ENCODE peak calls at places on chromosomes 3 and 15, in six cellular contexts. V is fibroblast of lung, A is mammary epithelial cell, H is IMR-90, O is Karpas-422, F is HCT116. Y is an unnamed sample.

GRCh38 chr15:25249236-25250010 is 189.4 kb downstream of the UBE3A start:
- DNase-seq in H (no peak), O (no peak), V (no peak), A (no peak), F (no peak), Y (peak)

GRCh38 chr15:75138016-75138999 is 63.4 kb upstream of the C15orf39 start:
- DNase-seq in O (no peak), H (peak), F (no peak), V (no peak), A (no peak), Y (peak)

GRCh38 chr15:73985101-73985873 is 6.8 kb downstream of the STOML1 start:
- DNase-seq in A (peak), F (no peak), O (no peak), V (peak), H (peak), Y (no peak)

GRCh38 chr3:152097770-152098169 is 171.0 kb upstream of the MBNL1 start:
- DNase-seq in F (no peak), V (no peak), O (no peak), A (no peak), H (no peak), Y (no peak)

GRCh38 chr3:158809642-158810041 is 7.8 kb downstream of the MFSD1 start:
- DNase-seq in F (no peak), H (peak), A (no peak), O (no peak), V (no peak), Y (no peak)

GRCh38 chr3:183182732-183183610 is 20.4 kb upstream of the LAMP3 start:
- DNase-seq in O (no peak), A (no peak), F (no peak), H (no peak), V (peak), Y (peak)

GRCh38 chr3:6861989-6862879 is 1.3 kb downstream of the GRM7 start:
- DNase-seq in H (no peak), A (no peak), V (no peak), F (no peak), O (no peak), Y (peak)

GRCh38 chr3:108125550-108126071 is 34.8 kb upstream of the CD47 start:
- DNase-seq in O (peak), F (no peak), V (no peak), A (no peak), H (no peak), Y (no peak)

GRCh38 chr3:138132239-138132638 is at the start of gene A4GNT:
- DNase-seq in O (no peak), H (no peak), V (no peak), A (no peak), F (no peak), Y (no peak)

GRCh38 chr15:74179101-74179841 is 5.8 kb downstream of the ISLR start:
- DNase-seq in V (peak), A (peak), F (no peak), O (no peak), H (peak), Y (no peak)

GRCh38 chr15:71997691-71998090 is 120.3 kb downstream of the MYO9A start:
- DNase-seq in H (no peak), A (peak), O (no peak), V (no peak), F (no peak), Y (no peak)

GRCh38 chr3:16102187-16102561 is 72.3 kb upstream of the GALNT15 start:
- DNase-seq in H (no peak), O (no peak), F (no peak), V (no peak), A (no peak), Y (no peak)

GRCh38 chr3:127618891-127619290 is 10.1 kb upstream of the PODXL2 start:
- DNase-seq in H (no peak), O (no peak), F (no peak), A (no peak), V (no peak), Y (no peak)

GRCh38 chr3:134933997-134934396 is 138.9 kb downstream of the EPHB1 start:
- DNase-seq in O (no peak), V (no peak), H (no peak), A (no peak), F (no peak), Y (no peak)

GRCh38 chr15:68843425-68844311 is 23.0 kb upstream of the ANP32A start:
- DNase-seq in H (no peak), A (no peak), F (no peak), O (no peak), V (peak), Y (peak)

GRCh38 chr3:11211531-11212300 is 57.4 kb downstream of the HRH1 start:
- DNase-seq in V (peak), H (peak), O (no peak), F (no peak), A (no peak), Y (no peak)

GRCh38 chr15:67120839-67121540 is 55.6 kb downstream of the SMAD3 start:
- DNase-seq in A (peak), F (no peak), V (peak), H (peak), O (no peak), Y (no peak)

GRCh38 chr15:46502668-46503067 is 867.8 kb downstream of the SQOR start:
- DNase-seq in F (no peak), V (no peak), O (no peak), H (no peak), A (no peak), Y (no peak)

GRCh38 chr3:74443102-74443501 is 171.4 kb downstream of the CNTN3 start:
- DNase-seq in O (no peak), H (peak), V (no peak), F (no peak), A (peak), Y (no peak)

GRCh38 chr15:71575474-71576045 is 234.8 kb upstream of the NR2E3 start:
- DNase-seq in F (no peak), O (peak), A (no peak), V (peak), H (no peak), Y (no peak)

GRCh38 chr15:47616876-47617275 is 100.4 kb upstream of the SEMA6D start:
- DNase-seq in V (no peak), A (no peak), O (no peak), F (no peak), H (no peak), Y (no peak)

GRCh38 chr3:73029321-73029796 is 32.1 kb upstream of the EBLN2 start:
- DNase-seq in F (no peak), V (peak), O (no peak), A (peak), H (peak), Y (no peak)

GRCh38 chr15:32676095-32676643 is 34.7 kb downstream of the SCG5 start:
- DNase-seq in H (no peak), V (no peak), A (no peak), F (no peak), O (no peak), Y (no peak)

GRCh38 chr3:196969001-196969659 is 497 bp upstream of the PIGZ start:
- DNase-seq in A (peak), O (peak), H (no peak), F (no peak), V (no peak), Y (peak)

GRCh38 chr15:53473886-53474285 is 285.6 kb downstream of the WDR72 start:
- DNase-seq in O (no peak), F (no peak), A (no peak), V (no peak), H (no peak), Y (no peak)

GRCh38 chr3:46845860-46846623 is 17.2 kb downstream of the MYL3 start:
- DNase-seq in F (no peak), A (peak), V (peak), O (peak), H (peak), Y (peak)

GRCh38 chr15:62706361-62706760 is 336.2 kb upstream of the TPM1 start:
- DNase-seq in V (peak), A (peak), H (no peak), O (no peak), F (no peak), Y (no peak)

GRCh38 chr15:70362911-70363310 is 265.2 kb upstream of the TLE3 start:
- DNase-seq in O (peak), F (peak), V (peak), H (peak), A (no peak), Y (peak)

GRCh38 chr3:4633078-4634004 is 140.2 kb downstream of the ITPR1 start:
- DNase-seq in A (peak), F (peak), H (peak), O (peak), V (peak), Y (no peak)

GRCh38 chr3:138450181-138450580 is 15.8 kb downstream of the ESYT3 start:
- DNase-seq in H (no peak), A (no peak), V (no peak), F (no peak), O (no peak), Y (no peak)

GRCh38 chr3:139564290-139564861 is 24.8 kb upstream of the RBP1 start:
- DNase-seq in O (no peak), H (no peak), V (peak), F (peak), A (no peak), Y (peak)

GRCh38 chr3:187531831-187532230 is 138.4 kb downstream of the SST start:
- DNase-seq in A (no peak), V (no peak), O (no peak), H (no peak), F (no peak), Y (no peak)

GRCh38 chr3:157130881-157131251 is 29.1 kb downstream of the CCNL1 start:
- DNase-seq in H (no peak), F (no peak), A (no peak), V (no peak), O (no peak), Y (peak)

GRCh38 chr3:157129782-157130137 is 30.2 kb downstream of the CCNL1 start:
- DNase-seq in V (no peak), H (no peak), A (peak), F (peak), O (no peak), Y (peak)

GRCh38 chr3:157131861-157132260 is 28.1 kb downstream of the CCNL1 start:
- DNase-seq in F (no peak), O (no peak), A (peak), V (no peak), H (peak), Y (no peak)

GRCh38 chr3:157128771-157129671 is 30.9 kb downstream of the CCNL1 start:
- DNase-seq in A (peak), H (peak), F (peak), V (no peak), O (no peak), Y (peak)

GRCh38 chr3:157130138-157130880 is 29.6 kb downstream of the CCNL1 start:
- DNase-seq in O (no peak), A (peak), F (peak), V (peak), H (peak), Y (peak)
- H3K9ac ChIP-seq in O (no peak), A (peak), F (peak), V (no peak), H (no peak), Y (peak)

DNA sequence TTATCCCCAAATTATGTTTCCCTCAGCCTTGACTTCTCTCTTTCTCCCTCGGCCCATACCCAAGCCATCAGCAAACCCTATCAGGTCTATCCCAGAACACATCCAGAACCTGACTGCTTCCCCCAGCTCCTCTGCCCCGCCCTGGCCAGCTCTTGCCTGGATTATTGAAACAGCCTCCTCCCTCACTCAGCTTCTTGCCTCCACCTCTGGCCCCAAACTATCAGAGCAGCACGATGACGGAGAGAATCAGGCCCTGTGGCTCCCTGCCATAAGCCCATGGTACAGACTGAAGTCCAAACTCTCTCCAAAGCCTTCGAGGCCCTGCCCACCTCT is 105.3 kb upstream of the LINGO1 start:
- DNase-seq in H (no peak), O (no peak), V (no peak), A (no peak), F (no peak), Y (no peak)
- H3K9ac ChIP-seq in H (no peak), O (no peak), V (no peak), A (no peak), F (no peak), Y (no peak)

GRCh38 chr3:194285024-194285858 is 65.9 kb downstream of the CPN2 start:
- DNase-seq in H (peak), F (no peak), A (peak), O (no peak), V (peak), Y (peak)
- H3K9ac ChIP-seq in H (no peak), F (no peak), A (no peak), O (no peak), V (no peak), Y (no peak)

DNA sequence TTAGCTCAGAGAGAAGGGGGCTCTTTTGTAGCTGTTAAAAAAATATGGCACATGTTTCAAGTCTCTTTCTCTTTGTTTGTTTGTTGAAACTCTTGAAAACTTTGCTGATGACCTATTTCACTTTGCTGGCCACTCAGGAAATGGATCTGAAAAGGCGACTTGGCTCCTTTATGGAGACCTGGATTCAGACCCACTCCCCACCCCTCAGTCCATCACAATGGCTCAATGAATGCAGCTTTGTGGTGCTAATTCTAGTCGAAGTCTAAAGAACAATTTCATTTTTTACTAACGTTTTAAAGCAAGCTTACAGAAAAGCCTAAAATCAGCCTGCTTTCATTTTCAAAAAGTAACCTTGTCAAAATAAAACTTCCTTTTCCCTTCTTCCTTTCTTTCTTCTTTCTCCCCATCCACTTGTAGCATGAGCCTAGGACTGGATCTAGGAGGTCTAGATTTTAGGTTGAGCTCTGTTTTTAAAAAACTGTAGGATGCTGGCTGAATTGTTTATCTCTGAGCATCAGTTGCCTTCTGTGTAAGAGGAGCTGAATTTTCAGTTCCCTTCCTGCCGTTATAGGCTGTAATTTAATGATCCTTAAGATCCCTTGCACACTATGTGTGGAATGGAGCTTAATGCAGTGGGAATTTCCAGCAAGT is 165.5 kb upstream of the FEZF2 start:
- DNase-seq in F (no peak), V (no peak), H (no peak), O (no peak), A (no peak), Y (no peak)
- H3K9ac ChIP-seq in F (no peak), V (no peak), H (no peak), O (no peak), A (no peak), Y (no peak)

GRCh38 chr3:105093853-105094252 is 272.9 kb upstream of the ALCAM start:
- DNase-seq in H (no peak), F (no peak), O (no peak), V (no peak), A (no peak), Y (no peak)
- H3K9ac ChIP-seq in H (no peak), F (no peak), O (no peak), V (no peak), A (no peak), Y (no peak)

GRCh38 chr15:37744521-37744920 is 189.9 kb upstream of the TMCO5A start:
- DNase-seq in O (no peak), A (no peak), H (no peak), F (no peak), V (no peak), Y (no peak)
- H3K9ac ChIP-seq in O (no peak), A (no peak), H (no peak), F (no peak), V (no peak), Y (no peak)

DNA sequence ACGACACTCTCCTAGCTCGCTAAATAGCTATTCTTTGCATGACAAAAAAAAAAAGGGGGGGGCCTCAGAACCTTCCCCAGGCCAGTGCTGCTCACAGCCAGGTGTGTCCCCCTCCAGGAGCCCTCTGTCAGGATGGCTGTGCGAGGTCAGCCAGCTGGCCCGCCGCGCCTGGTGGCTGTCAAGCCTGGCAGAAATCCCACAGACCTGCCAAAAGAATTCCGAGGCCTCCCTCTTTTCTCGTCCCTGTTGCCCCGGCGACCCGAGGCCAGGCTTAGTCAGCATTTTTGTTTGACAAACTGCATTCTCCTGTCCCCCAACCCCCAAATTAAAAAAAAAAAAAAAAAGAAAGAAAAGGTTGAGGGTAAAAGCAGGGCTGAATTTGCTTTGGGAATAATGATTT is 61.9 kb downstream of the TM4SF4 start:
- DNase-seq in H (no peak), V (peak), O (no peak), A (no peak), F (no peak), Y (peak)
- H3K9ac ChIP-seq in H (no peak), V (no peak), O (no peak), A (no peak), F (no peak), Y (no peak)